ENCODE peak calls at places on chromosomes 7 and 10, in ten cellular contexts. Y, S, Q, N, L, T, R, V, C and K are unnamed samples.

GRCh38 chr10:12448729-12449391 is 99.5 kb downstream of the CAMK1D start:
- DNase-seq in Y (peak), S (no peak), Q (peak), N (peak), L (no peak), T (peak), R (peak), V (peak), C (peak), K (no peak)

GRCh38 chr7:129160161-129160911 is 15.8 kb downstream of the TSPAN33 start:
- DNase-seq in Y (no peak), S (no peak), Q (no peak), N (no peak), L (no peak), T (no peak), R (no peak), V (no peak), C (no peak), K (no peak)

GRCh38 chr7:31134246-31135188 is 82.4 kb downstream of the ADCYAP1R1 start:
- DNase-seq in Y (no peak), S (no peak), Q (peak), N (peak), L (peak), T (peak), R (peak), V (peak), C (peak), K (peak)

GRCh38 chr10:120426306-120426705 is 30.7 kb upstream of the PLPP4 start:
- DNase-seq in Y (no peak), S (no peak), Q (no peak), N (no peak), L (no peak), T (no peak), R (peak), V (no peak), C (no peak), K (no peak)

GRCh38 chr10:127228195-127228785 is 31.9 kb upstream of the INSYN2A start:
- DNase-seq in Y (no peak), S (no peak), Q (no peak), N (peak), L (no peak), T (no peak), R (peak), V (no peak), C (no peak), K (no peak)

GRCh38 chr7:150372271-150373048 is 3.8 kb downstream of the REPIN1 start:
- DNase-seq in Y (no peak), S (no peak), Q (no peak), N (no peak), L (no peak), T (no peak), R (no peak), V (no peak), C (no peak), K (no peak)

GRCh38 chr7:104039363-104039762 is 49.9 kb upstream of the RELN start:
- DNase-seq in Y (no peak), S (no peak), Q (no peak), N (no peak), L (no peak), T (no peak), R (no peak), V (no peak), C (no peak), K (no peak)

GRCh38 chr10:97069576-97070362 is 116.0 kb downstream of the SLIT1 start:
- DNase-seq in Y (peak), S (no peak), Q (peak), N (no peak), L (no peak), T (peak), R (no peak), V (peak), C (no peak), K (no peak)

GRCh38 chr10:12077580-12078180 is 8.9 kb downstream of the DHTKD1 start:
- DNase-seq in Y (no peak), S (no peak), Q (no peak), N (no peak), L (no peak), T (no peak), R (no peak), V (no peak), C (peak), K (no peak)

GRCh38 chr10:110007171-110007700 is 548 bp upstream of the ADD3 start:
- DNase-seq in Y (peak), S (no peak), Q (peak), N (no peak), L (no peak), T (no peak), R (no peak), V (no peak), C (peak), K (no peak)

GRCh38 chr10:126391162-126391880 is 3.0 kb upstream of the ADAM12 start:
- DNase-seq in Y (no peak), S (no peak), Q (peak), N (no peak), L (no peak), T (no peak), R (peak), V (no peak), C (no peak), K (no peak)

GRCh38 chr7:157386979-157387800 is 50.4 kb downstream of the DNAJB6 start:
- DNase-seq in Y (peak), S (peak), Q (peak), N (peak), L (peak), T (peak), R (peak), V (peak), C (peak), K (peak)

GRCh38 chr10:117663750-117664149 is 121.2 kb downstream of the EMX2 start:
- DNase-seq in Y (no peak), S (no peak), Q (peak), N (no peak), L (no peak), T (no peak), R (peak), V (no peak), C (peak), K (no peak)

GRCh38 chr7:128154519-128154918 is 86.6 kb upstream of the LEP start:
- DNase-seq in Y (no peak), S (no peak), Q (no peak), N (no peak), L (no peak), T (no peak), R (no peak), V (no peak), C (no peak), K (no peak)

GRCh38 chr10:78471723-78472541 is 438.3 kb downstream of the RPS24 start:
- DNase-seq in Y (no peak), S (no peak), Q (no peak), N (no peak), L (no peak), T (no peak), R (peak), V (no peak), C (peak), K (no peak)

GRCh38 chr7:100167912-100168323 is 499 bp downstream of the GAL3ST4 start:
- DNase-seq in Y (no peak), S (no peak), Q (no peak), N (no peak), L (no peak), T (no peak), R (peak), V (no peak), C (no peak), K (no peak)

GRCh38 chr7:2106920-2107319 is 125.8 kb downstream of the MAD1L1 start:
- DNase-seq in Y (no peak), S (no peak), Q (no peak), N (peak), L (no peak), T (no peak), R (no peak), V (no peak), C (no peak), K (peak)

GRCh38 chr10:75367098-75367497 is 34.5 kb downstream of the ZNF503 start:
- DNase-seq in Y (no peak), S (no peak), Q (no peak), N (no peak), L (no peak), T (no peak), R (no peak), V (no peak), C (no peak), K (no peak)

GRCh38 chr7:155448632-155449007 is 9.3 kb upstream of the EN2 start:
- DNase-seq in Y (no peak), S (no peak), Q (no peak), N (no peak), L (no peak), T (no peak), R (no peak), V (no peak), C (no peak), K (no peak)

GRCh38 chr7:157670490-157671357 is 333.9 kb downstream of the DNAJB6 start:
- DNase-seq in Y (no peak), S (no peak), Q (no peak), N (no peak), L (no peak), T (no peak), R (no peak), V (no peak), C (no peak), K (peak)